ENCODE peak calls at places on chromosomes 2 and 18, in four cellular contexts. M is stomach; O is spleen; B is stimulated activated CD8-positive, alpha-beta memory T cell treated with anti-CD3 and anti-CD28 coated beads, Interleukin-2, amount 100 ng/mL, for 1 hour. S is an unnamed sample.

GRCh38 chr2:27407798-27408491 is 1.4 kb downstream of the PPM1G start:
- DNase-seq in M (no peak), O (no peak), B (no peak), S (no peak)

GRCh38 chr2:147740211-147740927 is 104.5 kb upstream of the ACVR2A start:
- DNase-seq in M (no peak), O (no peak), B (no peak), S (no peak)

GRCh38 chr18:7164610-7165009 is 47.0 kb upstream of the LAMA1 start:
- DNase-seq in M (no peak), O (no peak), B (no peak), S (no peak)

GRCh38 chr18:59769105-59769865 is 72.1 kb upstream of the CCBE1 start:
- DNase-seq in M (no peak), O (no peak), B (no peak), S (no peak)

GRCh38 chr2:7180641-7181370 is 263.6 kb downstream of the RNF144A start:
- DNase-seq in M (no peak), O (no peak), B (no peak), S (no peak)

GRCh38 chr18:74682141-74682997 is 84.7 kb downstream of the ZNF407 start:
- DNase-seq in M (no peak), O (no peak), B (no peak), S (no peak)

GRCh38 chr2:146321175-146321574 is 1523.7 kb upstream of the ACVR2A start:
- DNase-seq in M (no peak), O (no peak), B (no peak), S (no peak)

GRCh38 chr2:74500578-74500946 is 1.2 kb upstream of the LBX2 start:
- DNase-seq in M (no peak), O (peak; percentile 18), B (no peak), S (no peak)

GRCh38 chr2:136894007-136894634 is 128.8 kb downstream of the THSD7B start:
- DNase-seq in M (no peak), O (no peak), B (no peak), S (no peak)

GRCh38 chr2:121288454-121289231 is 3.6 kb upstream of the TFCP2L1 start:
- DNase-seq in M (no peak), O (no peak), B (no peak), S (no peak)

GRCh38 chr2:101818531-101819451 is 121.3 kb downstream of the MAP4K4 start:
- DNase-seq in M (no peak), O (no peak), B (no peak), S (no peak)

GRCh38 chr2:36480596-36480995 is 117.4 kb downstream of the FEZ2 start:
- DNase-seq in M (no peak), O (no peak), B (no peak), S (no peak)

GRCh38 chr18:28729321-28729720 is 552.4 kb upstream of the CDH2 start:
- DNase-seq in M (no peak), O (no peak), B (no peak), S (no peak)